ENCODE peak calls at places on chromosome 3, in six cellular contexts. L is mesenteric fat pad, U is EH, K is NB4, M is AML-193, Y is PC-9. Q is an unnamed sample.

GRCh38 chr3:137105277-137105977 is 147.6 kb downstream of the IL20RB start:
- DNase-seq in L (no peak), U (peak; percentile 62), K (peak; percentile 75), M (peak; percentile 76), Y (peak; percentile 21), Q (peak; percentile 79)

GRCh38 chr3:149495581-149496125 is 21.2 kb downstream of the TM4SF4 start:
- DNase-seq in L (no peak), U (no peak), K (no peak), M (no peak), Y (no peak), Q (no peak)

GRCh38 chr3:32818431-32819085 is 761 bp downstream of the TRIM71 start:
- DNase-seq in L (peak; percentile 81), U (no peak), K (peak; percentile 58), M (no peak), Y (no peak), Q (no peak)

GRCh38 chr3:64382171-64382570 is 156.9 kb upstream of the PRICKLE2 start:
- DNase-seq in L (no peak), U (peak; percentile 25), K (no peak), M (no peak), Y (no peak), Q (no peak)

GRCh38 chr3:146589899-146590508 is 15.1 kb downstream of the PLSCR5 start:
- DNase-seq in L (no peak), U (peak; percentile 59), K (peak; percentile 39), M (peak; percentile 40), Y (peak; percentile 19), Q (peak; percentile 53)

GRCh38 chr3:134211797-134212196 is 38.9 kb downstream of the RYK start:
- DNase-seq in L (no peak), U (peak; percentile 69), K (peak; percentile 66), M (peak; percentile 55), Y (no peak), Q (peak; percentile 93)

GRCh38 chr3:135007622-135008021 is 212.6 kb downstream of the EPHB1 start:
- DNase-seq in L (no peak), U (peak; percentile 60), K (no peak), M (no peak), Y (no peak), Q (no peak)

GRCh38 chr3:157333551-157333991 is 103.1 kb upstream of the PTX3 start:
- DNase-seq in L (no peak), U (peak; percentile 86), K (no peak), M (no peak), Y (no peak), Q (no peak)

GRCh38 chr3:64179860-64180259 is 45.4 kb downstream of the PRICKLE2 start:
- DNase-seq in L (no peak), U (no peak), K (no peak), M (no peak), Y (no peak), Q (no peak)

GRCh38 chr3:167228135-167228534 is 152.0 kb downstream of the ZBBX start:
- DNase-seq in L (no peak), U (no peak), K (peak; percentile 15), M (no peak), Y (no peak), Q (no peak)

GRCh38 chr3:52349131-52349530 is 33.0 kb downstream of the DNAH1 start:
- DNase-seq in L (no peak), U (no peak), K (no peak), M (no peak), Y (no peak), Q (no peak)

GRCh38 chr3:187000711-187001151 is 70.4 kb downstream of the ST6GAL1 start:
- DNase-seq in L (no peak), U (no peak), K (peak; percentile 57), M (no peak), Y (no peak), Q (no peak)

GRCh38 chr3:171959532-171960044 is 79.8 kb upstream of the FNDC3B start:
- DNase-seq in L (no peak), U (no peak), K (no peak), M (no peak), Y (no peak), Q (no peak)

GRCh38 chr3:119580148-119580760 is 962 bp downstream of the ADPRH start:
- DNase-seq in L (no peak), U (no peak), K (peak; percentile 71), M (peak; percentile 56), Y (no peak), Q (peak; percentile 50)

GRCh38 chr3:44942202-44942921 is 33.6 kb downstream of the ZDHHC3 start:
- DNase-seq in L (no peak), U (peak; percentile 51), K (no peak), M (no peak), Y (no peak), Q (no peak)

GRCh38 chr3:43726511-43726910 is 35.8 kb downstream of the ABHD5 start:
- DNase-seq in L (no peak), U (peak; percentile 47), K (no peak), M (no peak), Y (no peak), Q (no peak)

GRCh38 chr3:115186351-115187148 is 39.5 kb upstream of the ZBTB20 start:
- DNase-seq in L (no peak), U (no peak), K (no peak), M (no peak), Y (no peak), Q (no peak)

GRCh38 chr3:74542441-74542840 is 72.0 kb downstream of the CNTN3 start:
- DNase-seq in L (no peak), U (no peak), K (no peak), M (no peak), Y (no peak), Q (no peak)

GRCh38 chr3:157445897-157446296 is 9.2 kb downstream of the PTX3 start:
- DNase-seq in L (no peak), U (peak; percentile 53), K (peak; percentile 78), M (peak; percentile 98), Y (no peak), Q (peak; percentile 12)

GRCh38 chr3:30779686-30780287 is 114.7 kb downstream of the GADL1 start:
- DNase-seq in L (no peak), U (peak; percentile 53), K (peak; percentile 52), M (peak; percentile 62), Y (no peak), Q (peak; percentile 44)

GRCh38 chr3:61008168-61008737 is 243.0 kb downstream of the FHIT start:
- DNase-seq in L (no peak), U (no peak), K (no peak), M (no peak), Y (no peak), Q (no peak)

GRCh38 chr3:140198242-140198641 is 263.3 kb downstream of the CLSTN2 start:
- DNase-seq in L (no peak), U (no peak), K (no peak), M (no peak), Y (no peak), Q (no peak)

GRCh38 chr3:59040902-59041301 is 8.9 kb downstream of the CFAP20DC start:
- DNase-seq in L (no peak), U (peak; percentile 34), K (no peak), M (no peak), Y (no peak), Q (no peak)

GRCh38 chr3:21390856-21391255 is 360.2 kb downstream of the ZNF385D start:
- DNase-seq in L (no peak), U (peak; percentile 41), K (no peak), M (no peak), Y (no peak), Q (no peak)

GRCh38 chr3:107430214-107431047 is 53.2 kb downstream of the CCDC54 start:
- DNase-seq in L (no peak), U (peak; percentile 36), K (peak; percentile 3), M (no peak), Y (no peak), Q (peak; percentile 41)

GRCh38 chr3:89762360-89762759 is 654.9 kb downstream of the EPHA3 start:
- DNase-seq in L (no peak), U (no peak), K (no peak), M (no peak), Y (no peak), Q (no peak)

GRCh38 chr3:196793224-196793623 is 53.6 kb downstream of the PAK2 start:
- DNase-seq in L (no peak), U (peak; percentile 93), K (no peak), M (no peak), Y (peak; percentile 80), Q (no peak)

GRCh38 chr3:188421151-188421821 is 267.3 kb downstream of the LPP start:
- DNase-seq in L (no peak), U (peak; percentile 93), K (no peak), M (no peak), Y (no peak), Q (peak; percentile 12)

GRCh38 chr3:28824316-28824715 is 456.6 kb upstream of the RBMS3 start:
- DNase-seq in L (no peak), U (no peak), K (no peak), M (no peak), Y (no peak), Q (no peak)

GRCh38 chr3:16173696-16174355 is 654 bp upstream of the GALNT15 start:
- DNase-seq in L (no peak), U (peak; percentile 95), K (no peak), M (no peak), Y (no peak), Q (no peak)

GRCh38 chr3:187878776-187879524 is 133.7 kb upstream of the BCL6 start:
- DNase-seq in L (no peak), U (peak; percentile 66), K (no peak), M (no peak), Y (peak; percentile 19), Q (no peak)

GRCh38 chr3:56858331-56858730 is 56.6 kb upstream of the ARHGEF3 start:
- DNase-seq in L (no peak), U (no peak), K (no peak), M (no peak), Y (no peak), Q (no peak)

Q was measured in Kasumi-1.